ENCODE peak calls at places on chromosome 1, in ten cellular contexts. A is fibroblast of mammary gland; Q is naive thymus-derived CD8-positive, alpha-beta T cell; V is NCI-H1436 treated with DMSO at 0.1 percent for 48 hours; E is CD8-positive, alpha-beta T cell; N is suprapubic skin; Z is NB4; C is neuronal stem cell; G is IMR-90; W is endodermal cell. P is an unnamed sample.

GRCh38 chr1:110196917-110197782 is 13.0 kb upstream of the KCNC4 start:
- DNase-seq in Q (peak), E (peak), W (peak), C (no peak), N (no peak), G (peak), V (no peak), Z (peak), A (peak), P (peak)

GRCh38 chr1:197787056-197787455 is 11.8 kb upstream of the DENND1B start:
- DNase-seq in W (no peak), V (no peak), N (no peak), Z (no peak), E (no peak), A (peak), G (peak), Q (no peak), C (no peak), P (no peak)

GRCh38 chr1:211656728-211657127 is 18.7 kb downstream of the NEK2 start:
- DNase-seq in Z (no peak), E (no peak), A (no peak), N (no peak), V (no peak), Q (no peak), W (no peak), G (no peak), C (no peak), P (no peak)

GRCh38 chr1:218330043-218330623 is 15.0 kb upstream of the TGFB2 start:
- DNase-seq in V (peak), G (peak), E (no peak), N (no peak), C (no peak), W (no peak), A (peak), Z (peak), Q (no peak), P (peak)

GRCh38 chr1:191993549-191993948 is 164.7 kb upstream of the RGS18 start:
- DNase-seq in Q (no peak), G (peak), V (no peak), Z (peak), N (no peak), A (peak), W (no peak), C (no peak), E (no peak), P (peak)

GRCh38 chr1:27180037-27180436 is 25.1 kb upstream of the SLC9A1 start:
- DNase-seq in G (no peak), V (no peak), W (no peak), N (no peak), E (no peak), C (no peak), Q (no peak), A (no peak), Z (no peak), P (no peak)

GRCh38 chr1:64212023-64212422 is 8.6 kb downstream of the UBE2U start:
- DNase-seq in N (no peak), G (peak), E (no peak), V (no peak), A (peak), C (no peak), Z (no peak), Q (no peak), W (no peak), P (no peak)

GRCh38 chr1:12488666-12489354 is 129.2 kb downstream of the DHRS3 start:
- DNase-seq in A (no peak), W (no peak), Q (no peak), V (no peak), N (no peak), Z (no peak), E (no peak), G (peak), C (no peak), P (no peak)

GRCh38 chr1:4960336-4960735 is 305.9 kb downstream of the AJAP1 start:
- DNase-seq in A (no peak), C (no peak), Z (no peak), N (no peak), Q (no peak), E (no peak), G (no peak), V (no peak), W (no peak), P (no peak)

GRCh38 chr1:206435450-206435849 is 34.8 kb upstream of the IKBKE start:
- DNase-seq in C (no peak), G (peak), W (no peak), Q (no peak), A (peak), N (no peak), E (no peak), V (no peak), Z (peak), P (no peak)

GRCh38 chr1:204147392-204148097 is 4.3 kb downstream of the ETNK2 start:
- DNase-seq in W (peak), C (no peak), V (no peak), Q (no peak), E (no peak), N (no peak), G (no peak), Z (no peak), A (no peak), P (no peak)

GRCh38 chr1:83718338-83718737 is 280.6 kb downstream of the TTLL7 start:
- DNase-seq in N (no peak), W (no peak), G (no peak), E (no peak), C (no peak), Z (no peak), A (no peak), Q (no peak), V (no peak), P (no peak)